ENCODE peak calls at places on chromosomes 6 and 20, in six cellular contexts. E, H, Q, W, J and P are unnamed samples.

GRCh38 chr6:132199343-132199742 is 201.9 kb downstream of the MOXD1 start:
- DNase-seq in E (no peak), H (peak), Q (no peak), W (no peak), J (peak), P (no peak)

GRCh38 chr20:43776691-43777090 is 49.9 kb upstream of the GTSF1L start:
- DNase-seq in E (no peak), H (no peak), Q (no peak), W (no peak), J (no peak), P (no peak)

GRCh38 chr20:52572687-52573086 is 381.1 kb upstream of the ZFP64 start:
- DNase-seq in E (no peak), H (peak), Q (no peak), W (no peak), J (no peak), P (no peak)

GRCh38 chr6:130934848-130935585 is 107.8 kb downstream of the SMLR1 start:
- DNase-seq in E (no peak), H (peak), Q (no peak), W (no peak), J (no peak), P (no peak)

GRCh38 chr20:23048283-23049200 is 930 bp downstream of the THBD start:
- DNase-seq in E (peak), H (peak), Q (no peak), W (no peak), J (no peak), P (no peak)

GRCh38 chr6:148146717-148147116 is 195.9 kb upstream of the SASH1 start:
- DNase-seq in E (no peak), H (peak), Q (peak), W (peak), J (no peak), P (no peak)

GRCh38 chr6:5684320-5684719 is 322.4 kb downstream of the NRN1 start:
- DNase-seq in E (no peak), H (peak), Q (no peak), W (no peak), J (peak), P (no peak)

GRCh38 chr6:19599813-19600464 is 237.2 kb upstream of the ID4 start:
- DNase-seq in E (no peak), H (no peak), Q (no peak), W (no peak), J (no peak), P (no peak)

GRCh38 chr6:134166529-134167221 is 114.3 kb upstream of the SLC2A12 start:
- DNase-seq in E (no peak), H (no peak), Q (no peak), W (no peak), J (no peak), P (no peak)

GRCh38 chr20:9119776-9120175 is 50.9 kb downstream of the PLCB4 start:
- DNase-seq in E (no peak), H (peak), Q (no peak), W (no peak), J (no peak), P (no peak)